ENCODE peak calls at places on chromosomes 4 and X, in seven cellular contexts. Q is GM23338, S is HCT116, N is OCI-LY7, V is GM23248, F is MM.1S, M is neural progenitor cell. Y is an unnamed sample.

GRCh38 chr4:1238676-1239000 is 10.3 kb downstream of the CTBP1 start:
- DNase-seq in Q (peak; percentile 0), S (no peak), N (no peak), V (no peak), F (no peak), M (no peak), Y (no peak)

GRCh38 chr4:90403781-90404180 is 276.6 kb downstream of the CCSER1 start:
- DNase-seq in Q (no peak), S (no peak), N (no peak), V (no peak), F (no peak), M (no peak), Y (no peak)

GRCh38 chr4:180953572-180953971 is 1289.6 kb upstream of the TENM3 start:
- DNase-seq in Q (peak; percentile 57), S (peak; percentile 21), N (peak; percentile 25), V (peak; percentile 11), F (no peak), M (peak; percentile 34), Y (no peak)

GRCh38 chrX:150680974-150681373 is 12.2 kb upstream of the MTMR1 start:
- DNase-seq in Q (peak; percentile 48), S (peak; percentile 8), N (peak; percentile 31), V (peak; percentile 31), F (no peak), M (peak; percentile 34), Y (peak; percentile 23)

GRCh38 chrX:119516157-119516702 is 48.0 kb downstream of the SLC25A5 start:
- DNase-seq in Q (peak; percentile 79), S (peak; percentile 39), N (peak; percentile 83), V (peak; percentile 77), F (peak; percentile 78), M (peak; percentile 74), Y (peak; percentile 76)

GRCh38 chr4:41135761-41136160 is 78.6 kb downstream of the APBB2 start:
- DNase-seq in Q (no peak), S (no peak), N (no peak), V (peak; percentile 56), F (no peak), M (no peak), Y (no peak)

GRCh38 chrX:368811-369562 is 17.7 kb downstream of the PPP2R3B start:
- DNase-seq in Q (peak; percentile 53), S (no peak), N (peak; percentile 79), V (peak; percentile 63), F (no peak), M (peak; percentile 72), Y (no peak)

GRCh38 chrX:68454476-68455150 is 21.3 kb upstream of the OPHN1 start:
- DNase-seq in Q (no peak), S (no peak), N (no peak), V (no peak), F (no peak), M (no peak), Y (no peak)

GRCh38 chrX:152450076-152450475 is 1.0 kb downstream of the GABRA3 start:
- DNase-seq in Q (peak; percentile 15), S (no peak), N (no peak), V (no peak), F (no peak), M (no peak), Y (no peak)

GRCh38 chrX:113868169-113868568 is 715.7 kb upstream of the HTR2C start:
- DNase-seq in Q (peak; percentile 1), S (no peak), N (no peak), V (no peak), F (peak; percentile 21), M (no peak), Y (peak; percentile 52)

GRCh38 chr4:25104561-25104960 is 55.7 kb downstream of the SEPSECS start:
- DNase-seq in Q (no peak), S (no peak), N (no peak), V (no peak), F (no peak), M (no peak), Y (no peak)

GRCh38 chrX:70452143-70452733 is 7.6 kb downstream of the DLG3 start:
- DNase-seq in Q (peak; percentile 77), S (peak; percentile 18), N (peak; percentile 35), V (peak; percentile 58), F (peak; percentile 47), M (peak; percentile 59), Y (peak; percentile 61)

GRCh38 chr4:114103908-114104307 is 124.5 kb upstream of the ARSJ start:
- DNase-seq in Q (no peak), S (no peak), N (no peak), V (no peak), F (peak; percentile 38), M (no peak), Y (no peak)

GRCh38 chrX:105706041-105706440 is 116.3 kb upstream of the NRK start:
- DNase-seq in Q (no peak), S (no peak), N (no peak), V (no peak), F (no peak), M (no peak), Y (no peak)

GRCh38 chr4:142095886-142096605 is 459.7 kb downstream of the IL15 start:
- DNase-seq in Q (no peak), S (peak; percentile 90), N (no peak), V (peak; percentile 99), F (no peak), M (no peak), Y (no peak)

GRCh38 chr4:165079476-165079875 is 25.8 kb downstream of the TRIM75 start:
- DNase-seq in Q (no peak), S (no peak), N (no peak), V (no peak), F (peak; percentile 98), M (no peak), Y (peak; percentile 34)

DNA sequence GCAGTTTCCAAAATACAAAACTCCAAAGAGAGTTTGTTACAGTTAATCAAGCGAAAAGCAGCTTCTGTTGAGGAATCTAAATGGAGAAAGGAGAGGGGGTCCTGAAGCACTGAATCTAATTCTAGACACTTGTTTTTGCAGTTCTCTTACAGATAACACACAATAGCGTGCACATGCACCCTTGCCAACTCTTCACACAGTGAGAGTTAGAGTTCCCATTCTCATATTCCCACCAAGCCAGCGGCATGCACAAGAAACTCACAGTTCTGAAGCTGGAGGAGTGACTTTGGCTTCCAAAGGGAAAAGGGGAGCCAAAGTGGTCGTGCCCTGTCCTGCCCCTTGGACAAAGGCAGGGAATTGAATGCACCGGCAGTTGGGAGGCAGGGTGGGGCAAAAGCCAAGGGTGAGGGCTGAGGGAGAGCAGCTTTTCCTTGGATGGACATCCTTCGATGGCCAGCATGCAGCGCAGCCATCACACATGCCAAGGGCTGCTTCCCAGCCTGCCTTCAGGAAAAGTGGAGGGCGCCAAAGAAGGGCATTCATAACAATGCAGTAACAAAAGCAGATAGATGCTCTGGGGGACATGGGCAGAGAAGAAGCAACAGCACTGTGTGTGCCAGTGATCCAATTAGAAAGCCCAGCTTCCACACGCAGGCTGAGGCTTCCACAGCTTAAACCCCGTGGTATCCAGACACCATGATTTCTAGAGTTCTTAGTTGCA is 71.6 kb downstream of the TSPAN5 start:
- DNase-seq in Q (no peak), S (no peak), N (no peak), V (no peak), F (no peak), M (no peak), Y (no peak)
- TF ChIP-seq EZH2phosphoT487 in Q (no peak), S (no peak), N (no peak), V (no peak), F (no peak), M (no peak), Y (no peak)

GRCh38 chr4:188130355-188130754 is 8.9 kb upstream of the TRIML1 start:
- DNase-seq in Q (peak; percentile 59), S (peak; percentile 41), N (no peak), V (no peak), F (no peak), M (peak; percentile 29), Y (no peak)

GRCh38 chr4:188138227-188138626 is 1.0 kb upstream of the TRIML1 start:
- DNase-seq in Q (no peak), S (no peak), N (no peak), V (no peak), F (no peak), M (no peak), Y (no peak)

GRCh38 chr4:188127157-188127874 is 11.9 kb upstream of the TRIML1 start:
- DNase-seq in Q (no peak), S (peak; percentile 86), N (no peak), V (peak; percentile 13), F (no peak), M (no peak), Y (peak; percentile 66)

DNA sequence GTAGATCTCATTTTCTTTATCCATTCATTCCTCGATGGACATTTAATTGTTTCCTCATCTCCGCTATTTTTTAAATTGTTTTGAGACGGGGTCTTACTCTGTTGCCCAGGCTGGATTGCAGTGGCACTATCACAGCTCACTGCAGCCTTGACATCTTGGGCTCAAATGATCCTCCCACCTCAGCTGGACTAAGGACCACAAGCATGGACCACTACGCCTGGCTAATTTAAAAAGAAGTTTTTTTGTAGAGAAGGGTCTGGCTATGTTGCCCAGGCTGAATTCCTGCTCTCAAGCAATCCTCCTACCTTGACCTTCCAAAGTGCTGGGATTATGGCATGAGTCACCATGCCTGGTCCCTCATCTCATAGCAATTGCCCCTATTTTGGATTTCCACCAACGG is 7.0 kb upstream of the TRIML1 start:
- DNase-seq in Q (no peak), S (no peak), N (no peak), V (no peak), F (no peak), M (no peak), Y (no peak)
- H3K27ac ChIP-seq in Q (no peak overlapping the region), S (no peak overlapping the region), N (no peak overlapping the region), V (no peak overlapping the region), F (no peak overlapping the region), M (no peak overlapping the region), Y (no peak overlapping the region)

GRCh38 chr4:9901262-9901661 is 119.8 kb downstream of the DRD5 start:
- DNase-seq in Q (no peak), S (no peak), N (no peak), V (peak; percentile 17), F (no peak), M (no peak), Y (no peak)

GRCh38 chr4:9904976-9905587 is 116.2 kb downstream of the SLC2A9 start:
- DNase-seq in Q (no peak), S (no peak), N (no peak), V (peak; percentile 29), F (no peak), M (no peak), Y (no peak)

DNA sequence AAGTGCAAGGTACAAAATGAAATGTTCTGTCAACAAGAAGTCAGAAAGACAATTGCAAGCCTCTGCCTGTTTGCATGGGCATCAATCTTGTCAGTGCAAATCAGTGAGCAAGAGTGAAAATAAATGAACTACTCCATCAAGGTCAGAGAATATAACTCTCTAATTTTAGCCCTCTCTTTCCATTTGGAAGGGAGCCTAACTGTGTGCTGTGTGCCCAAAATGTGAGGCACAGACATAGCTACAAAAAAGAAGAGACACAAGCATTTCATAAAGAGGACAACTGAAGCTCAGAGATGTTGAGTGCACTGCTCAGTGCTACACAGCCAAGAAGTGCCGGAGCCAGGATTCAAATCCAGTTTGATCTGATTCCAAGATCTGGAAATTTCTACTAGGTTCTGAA is 114.3 kb downstream of the SLC2A9 start:
- DNase-seq in Q (no peak), S (no peak), N (no peak), V (no peak), F (no peak), M (no peak), Y (no peak)
- H4K20me1 ChIP-seq in Q (no peaks in the 10 kb centered on the region), S (no peaks in the 10 kb centered on the region), N (no peaks in the 10 kb centered on the region), V (no peaks in the 10 kb centered on the region), F (no peaks in the 10 kb centered on the region), M (no peaks in the 10 kb centered on the region), Y (no peaks in the 10 kb centered on the region)

DNA sequence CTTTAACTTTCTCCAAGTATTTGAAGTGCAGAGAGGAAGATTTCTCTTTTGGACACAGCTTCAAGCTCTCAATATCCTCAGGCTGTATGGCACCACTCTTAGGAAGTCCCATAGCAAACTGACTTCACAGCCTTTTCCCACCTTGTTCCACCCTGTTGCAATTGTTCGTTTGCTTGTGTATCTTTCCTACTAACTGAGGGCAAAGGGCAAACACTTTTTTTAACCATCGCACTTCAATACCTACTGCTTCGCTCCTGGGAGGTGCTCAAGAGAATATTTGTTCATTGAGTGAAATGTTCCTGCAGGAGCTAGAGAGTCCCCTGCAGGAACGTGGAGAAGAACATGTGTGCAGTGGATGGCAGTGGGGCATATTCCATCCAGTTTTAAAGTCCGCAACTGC is 638.6 kb downstream of the BCOR start:
- DNase-seq in Q (no peak), S (no peak), N (no peak), V (no peak), F (no peak), M (no peak), Y (peak; percentile 26)
- TF ChIP-seq EZH2phosphoT487 in Q (no peak), S (no peak), N (no peak), V (no peak), F (no peak), M (no peak), Y (no peak)

Y was measured in hepatocyte.